ENCODE peak calls at places on chromosomes 11 and 22, in six cellular contexts. One of them, this sample, is unnamed.

GRCh38 chr11:66878554-66878953 is 21.7 kb downstream of the LRFN4 start:
- DNase-seq in left ventricle myocardium inferior: no peak
- DNase-seq in aorta: no peak
- DNase-seq in adrenal gland: peak; percentile 55
- DNase-seq in WERI-Rb-1: no peak
- DNase-seq in CD8-positive, alpha-beta memory T cell: no peak
- DNase-seq in this sample: no peak

GRCh38 chr11:14380947-14381555 is 22.1 kb upstream of the RRAS2 start:
- DNase-seq in left ventricle myocardium inferior: peak; percentile 84
- DNase-seq in aorta: peak; percentile 80
- DNase-seq in adrenal gland: peak; percentile 84
- DNase-seq in WERI-Rb-1: peak; percentile 37
- DNase-seq in CD8-positive, alpha-beta memory T cell: peak; percentile 20
- DNase-seq in this sample: peak; percentile 55

GRCh38 chr11:15038963-15039362 is 34.4 kb upstream of the CALCB start:
- DNase-seq in left ventricle myocardium inferior: no peak
- DNase-seq in aorta: no peak
- DNase-seq in adrenal gland: no peak
- DNase-seq in WERI-Rb-1: no peak
- DNase-seq in CD8-positive, alpha-beta memory T cell: no peak
- DNase-seq in this sample: no peak

GRCh38 chr22:32164084-32164894 is 5.2 kb upstream of the C22orf42 start:
- DNase-seq in left ventricle myocardium inferior: no peak
- DNase-seq in aorta: no peak
- DNase-seq in adrenal gland: no peak
- DNase-seq in WERI-Rb-1: no peak
- DNase-seq in CD8-positive, alpha-beta memory T cell: no peak
- DNase-seq in this sample: no peak

GRCh38 chr11:8814209-8814922 is 96.6 kb upstream of the AKIP1 start:
- DNase-seq in left ventricle myocardium inferior: no peak
- DNase-seq in aorta: no peak
- DNase-seq in adrenal gland: no peak
- DNase-seq in WERI-Rb-1: no peak
- DNase-seq in CD8-positive, alpha-beta memory T cell: no peak
- DNase-seq in this sample: no peak

GRCh38 chr11:132948252-132948651 is 584.0 kb downstream of the OPCML start:
- DNase-seq in left ventricle myocardium inferior: no peak
- DNase-seq in aorta: no peak
- DNase-seq in adrenal gland: no peak
- DNase-seq in WERI-Rb-1: no peak
- DNase-seq in CD8-positive, alpha-beta memory T cell: no peak
- DNase-seq in this sample: no peak

GRCh38 chr11:75203641-75204011 is 36.9 kb upstream of the TPBGL start:
- DNase-seq in left ventricle myocardium inferior: no peak
- DNase-seq in aorta: no peak
- DNase-seq in adrenal gland: no peak
- DNase-seq in WERI-Rb-1: no peak
- DNase-seq in CD8-positive, alpha-beta memory T cell: no peak
- DNase-seq in this sample: no peak

GRCh38 chr11:110086892-110087309 is 6.3 kb upstream of the ZC3H12C start:
- DNase-seq in left ventricle myocardium inferior: no peak
- DNase-seq in aorta: peak; percentile 70
- DNase-seq in adrenal gland: no peak
- DNase-seq in WERI-Rb-1: no peak
- DNase-seq in CD8-positive, alpha-beta memory T cell: no peak
- DNase-seq in this sample: no peak

GRCh38 chr11:28793282-28793738 is 685.1 kb downstream of the METTL15 start:
- DNase-seq in left ventricle myocardium inferior: no peak
- DNase-seq in aorta: no peak
- DNase-seq in adrenal gland: no peak
- DNase-seq in WERI-Rb-1: no peak
- DNase-seq in CD8-positive, alpha-beta memory T cell: no peak
- DNase-seq in this sample: no peak

GRCh38 chr22:17915676-17916075 is 108.7 kb downstream of the MICAL3 start:
- DNase-seq in left ventricle myocardium inferior: no peak
- DNase-seq in aorta: no peak
- DNase-seq in adrenal gland: no peak
- DNase-seq in WERI-Rb-1: no peak
- DNase-seq in CD8-positive, alpha-beta memory T cell: no peak
- DNase-seq in this sample: no peak

GRCh38 chr11:829946-830294 is 2.2 kb downstream of the CRACR2B start:
- DNase-seq in left ventricle myocardium inferior: no peak
- DNase-seq in aorta: no peak
- DNase-seq in adrenal gland: no peak
- DNase-seq in WERI-Rb-1: no peak
- DNase-seq in CD8-positive, alpha-beta memory T cell: no peak
- DNase-seq in this sample: no peak

GRCh38 chr22:32208681-32209080 is 3.8 kb upstream of the RFPL2 start:
- DNase-seq in left ventricle myocardium inferior: no peak
- DNase-seq in aorta: no peak
- DNase-seq in adrenal gland: no peak
- DNase-seq in WERI-Rb-1: no peak
- DNase-seq in CD8-positive, alpha-beta memory T cell: no peak
- DNase-seq in this sample: no peak

GRCh38 chr11:279966-280761 is 2.0 kb downstream of the NLRP6 start:
- DNase-seq in left ventricle myocardium inferior: no peak
- DNase-seq in aorta: peak; percentile 60
- DNase-seq in adrenal gland: no peak
- DNase-seq in WERI-Rb-1: peak; percentile 20
- DNase-seq in CD8-positive, alpha-beta memory T cell: no peak
- DNase-seq in this sample: no peak

GRCh38 chr11:59614277-59615131 is 1.1 kb downstream of the OSBP start:
- DNase-seq in left ventricle myocardium inferior: no peak
- DNase-seq in aorta: no peak
- DNase-seq in adrenal gland: no peak
- DNase-seq in WERI-Rb-1: no peak
- DNase-seq in CD8-positive, alpha-beta memory T cell: no peak
- DNase-seq in this sample: no peak

GRCh38 chr22:33654173-33654890 is 265.9 kb downstream of the LARGE1 start:
- DNase-seq in left ventricle myocardium inferior: no peak
- DNase-seq in aorta: no peak
- DNase-seq in adrenal gland: no peak
- DNase-seq in WERI-Rb-1: no peak
- DNase-seq in CD8-positive, alpha-beta memory T cell: no peak
- DNase-seq in this sample: no peak

DNA sequence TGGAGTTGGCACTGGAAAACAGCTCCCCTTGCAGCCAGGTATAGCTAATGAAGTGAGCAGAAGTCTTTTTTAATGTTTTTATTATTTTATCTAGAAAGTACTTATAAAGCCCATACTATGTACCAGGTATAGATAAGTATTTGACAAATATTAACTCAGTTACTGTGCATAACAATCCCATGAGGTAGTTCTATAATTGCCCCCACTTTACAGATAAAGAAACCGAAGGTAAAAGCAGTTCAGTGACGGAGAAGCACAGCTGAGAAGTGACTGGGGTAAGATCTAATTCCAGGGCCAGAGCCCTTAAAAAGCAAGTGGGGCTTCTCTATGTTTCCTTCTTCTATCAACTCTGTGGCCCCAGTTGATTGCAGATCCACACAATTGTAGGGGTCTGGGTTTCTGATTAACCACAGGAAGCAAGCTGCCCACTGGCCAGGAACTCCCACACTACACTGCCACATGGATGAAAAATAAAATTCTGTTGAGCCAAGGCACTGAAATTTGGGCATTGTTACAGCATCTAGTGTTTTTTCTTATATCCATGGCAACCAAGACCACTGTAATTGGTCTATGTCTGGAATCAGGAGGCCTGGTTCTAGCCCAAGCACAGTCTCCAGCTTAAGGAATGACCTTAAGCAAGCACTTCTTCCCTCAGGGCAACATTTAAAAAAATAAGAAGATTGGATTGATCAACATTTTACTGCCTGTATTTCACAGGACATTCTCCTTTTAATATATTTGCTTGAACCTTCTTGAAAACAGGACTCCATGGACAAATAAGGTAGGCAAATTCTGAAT is 55.3 kb upstream of the TEAD1 start:
- DNase-seq in left ventricle myocardium inferior: no peak
- DNase-seq in aorta: no peak
- DNase-seq in adrenal gland: no peak
- DNase-seq in WERI-Rb-1: no peak
- DNase-seq in CD8-positive, alpha-beta memory T cell: no peak
- DNase-seq in this sample: no peak
- H3K4me3 ChIP-seq in left ventricle myocardium inferior: no peak overlapping the region
- H3K4me3 ChIP-seq in aorta: no peak overlapping the region
- H3K4me3 ChIP-seq in adrenal gland: no peak overlapping the region
- H3K4me3 ChIP-seq in WERI-Rb-1: no peak overlapping the region
- H3K4me3 ChIP-seq in CD8-positive, alpha-beta memory T cell: no peak overlapping the region
- H3K4me3 ChIP-seq in this sample: no peak overlapping the region

GRCh38 chr11:13098890-13099289 is 89.8 kb downstream of the RASSF10 start:
- DNase-seq in left ventricle myocardium inferior: no peak
- DNase-seq in aorta: no peak
- DNase-seq in adrenal gland: no peak
- DNase-seq in WERI-Rb-1: no peak
- DNase-seq in CD8-positive, alpha-beta memory T cell: no peak
- DNase-seq in this sample: no peak
- H3K9me3 ChIP-seq in left ventricle myocardium inferior: no peaks in the 10 kb centered on the region
- H3K9me3 ChIP-seq in aorta: peaks cover 2% of the 10 kb centered on the region
- H3K9me3 ChIP-seq in adrenal gland: no peaks in the 10 kb centered on the region
- H3K9me3 ChIP-seq in WERI-Rb-1: no peaks in the 10 kb centered on the region
- H3K9me3 ChIP-seq in CD8-positive, alpha-beta memory T cell: no peaks in the 10 kb centered on the region
- H3K9me3 ChIP-seq in this sample: no peaks in the 10 kb centered on the region

GRCh38 chr22:36330127-36330526 is 57.6 kb downstream of the MYH9 start:
- DNase-seq in left ventricle myocardium inferior: no peak
- DNase-seq in aorta: no peak
- DNase-seq in adrenal gland: no peak
- DNase-seq in WERI-Rb-1: no peak
- DNase-seq in CD8-positive, alpha-beta memory T cell: no peak
- DNase-seq in this sample: no peak
- H3K4me3 ChIP-seq in left ventricle myocardium inferior: peak overlapping the region; percentile 34
- H3K4me3 ChIP-seq in aorta: no peak overlapping the region
- H3K4me3 ChIP-seq in adrenal gland: no peak overlapping the region
- H3K4me3 ChIP-seq in WERI-Rb-1: no peak overlapping the region
- H3K4me3 ChIP-seq in CD8-positive, alpha-beta memory T cell: peak overlapping the region; percentile 50
- H3K4me3 ChIP-seq in this sample: no peak overlapping the region

GRCh38 chr11:108204376-108204775 is 18.1 kb downstream of the NPAT start:
- DNase-seq in left ventricle myocardium inferior: no peak
- DNase-seq in aorta: no peak
- DNase-seq in adrenal gland: no peak
- DNase-seq in WERI-Rb-1: no peak
- DNase-seq in CD8-positive, alpha-beta memory T cell: no peak
- DNase-seq in this sample: no peak
- H3K9me3 ChIP-seq in left ventricle myocardium inferior: peaks cover 14% of the 10 kb centered on the region
- H3K9me3 ChIP-seq in aorta: no peaks in the 10 kb centered on the region
- H3K9me3 ChIP-seq in adrenal gland: no peaks in the 10 kb centered on the region
- H3K9me3 ChIP-seq in WERI-Rb-1: peaks cover 6% of the 10 kb centered on the region
- H3K9me3 ChIP-seq in CD8-positive, alpha-beta memory T cell: peaks cover 6% of the 10 kb centered on the region
- H3K9me3 ChIP-seq in this sample: no peaks in the 10 kb centered on the region